ENCODE peak calls at places on chromosome X, in nine cellular contexts. M is HL-60, V is K562, U is A549, X is GM23338, E is SK-N-SH, B is Panc1, C is HepG2, G is GM12878. L is an unnamed sample.

GRCh38 chrX:150508461-150509367 is 59.7 kb upstream of the MTM1 start:
- DNase-seq in E (no peak), U (no peak), G (no peak), M (no peak), X (peak), B (no peak), V (no peak), C (no peak), L (no peak)

GRCh38 chrX:538311-538710 is 92.3 kb upstream of the SHOX start:
- DNase-seq in B (no peak), X (no peak), U (no peak), C (no peak), M (no peak), V (no peak), G (no peak), E (no peak), L (peak)

GRCh38 chrX:148871422-148872152 is 371.2 kb downstream of the AFF2 start:
- DNase-seq in X (no peak), B (no peak), G (no peak), M (no peak), V (no peak), C (no peak), U (no peak), E (no peak), L (no peak)

GRCh38 chrX:12985336-12985735 is 10.4 kb downstream of the TMSB4X start:
- DNase-seq in B (no peak), V (no peak), C (no peak), M (no peak), G (no peak), E (no peak), U (no peak), X (no peak), L (no peak)

GRCh38 chrX:41236629-41237028 is 97.3 kb upstream of the DDX3X start:
- DNase-seq in G (peak), X (no peak), V (no peak), M (no peak), C (no peak), U (no peak), B (no peak), E (no peak), L (no peak)

GRCh38 chrX:155313766-155314165 is 20.6 kb downstream of the CLIC2 start:
- DNase-seq in X (peak), G (no peak), E (no peak), M (no peak), U (peak), C (no peak), V (no peak), B (no peak), L (peak)

GRCh38 chrX:4579480-4579879 is 866.0 kb upstream of the PRKX start:
- DNase-seq in X (no peak), C (no peak), M (no peak), V (no peak), U (no peak), B (no peak), E (no peak), G (no peak), L (no peak)

GRCh38 chrX:134764202-134764785 is 106.0 kb upstream of the PLAC1 start:
- DNase-seq in X (peak), C (peak), U (peak), V (peak), E (peak), M (peak), G (no peak), B (peak), L (peak)

GRCh38 chrX:150984164-150984824 is 1.2 kb downstream of the HMGB3 start:
- DNase-seq in G (no peak), M (no peak), V (peak), X (no peak), E (peak), U (no peak), C (no peak), B (no peak), L (no peak)

GRCh38 chrX:1281511-1281910 is 12.9 kb downstream of the CSF2RA start:
- DNase-seq in M (no peak), E (no peak), V (no peak), B (no peak), G (no peak), C (no peak), U (peak), X (no peak), L (no peak)

GRCh38 chrX:128464091-128464490 is 411.9 kb upstream of the ACTRT1 start:
- DNase-seq in E (no peak), U (peak), V (no peak), X (no peak), C (peak), B (no peak), M (no peak), G (no peak), L (no peak)

GRCh38 chrX:107677501-107677901 is 49.2 kb downstream of the PRPS1 start:
- DNase-seq in X (peak), G (no peak), U (no peak), B (no peak), C (no peak), V (no peak), M (no peak), E (no peak), L (no peak)

GRCh38 chrX:47802589-47802988 is 34.1 kb upstream of the ZNF81 start:
- DNase-seq in M (no peak), G (no peak), V (no peak), C (peak), U (peak), B (peak), X (no peak), E (no peak), L (no peak)

GRCh38 chrX:115173181-115173580 is 16.0 kb upstream of the RBMXL3 start:
- DNase-seq in B (no peak), C (no peak), M (no peak), X (peak), G (no peak), E (no peak), U (no peak), V (no peak), L (no peak)

GRCh38 chrX:11757729-11758399 is at the start of gene MSL3:
- DNase-seq in E (peak), G (no peak), U (peak), M (no peak), B (no peak), V (peak), X (peak), C (no peak), L (no peak)

GRCh38 chrX:57821703-57822375 is 88.4 kb downstream of the ZXDA start:
- DNase-seq in V (peak), U (peak), X (peak), M (peak), C (peak), B (no peak), G (peak), E (peak), L (peak)

GRCh38 chrX:151396042-151396826 is 772 bp upstream of the VMA21 start:
- DNase-seq in U (no peak), E (peak), V (no peak), B (peak), M (no peak), X (peak), C (peak), G (peak), L (no peak)

GRCh38 chrX:65668362-65669310 is 1.2 kb downstream of the MSN start:
- DNase-seq in V (peak), M (peak), E (peak), G (peak), C (no peak), X (peak), U (peak), B (no peak), L (peak)

GRCh38 chrX:21943460-21944135 is 3.1 kb downstream of the SMS start:
- DNase-seq in U (no peak), V (no peak), B (peak), E (no peak), M (no peak), G (no peak), X (no peak), C (no peak), L (peak)

GRCh38 chrX:3550160-3550765 is 163.2 kb downstream of the PRKX start:
- DNase-seq in G (no peak), C (no peak), U (peak), M (no peak), B (no peak), E (no peak), V (peak), X (no peak), L (no peak)

GRCh38 chrX:153560466-153560865 is 38.5 kb downstream of the CCNQ start:
- DNase-seq in X (no peak), B (no peak), V (no peak), E (no peak), U (no peak), G (no peak), C (no peak), M (no peak), L (no peak)

GRCh38 chrX:150364347-150365050 is 1.4 kb downstream of the MAMLD1 start:
- DNase-seq in E (peak), C (no peak), M (no peak), B (no peak), V (no peak), U (peak), G (no peak), X (peak), L (no peak)

GRCh38 chrX:129719931-129720520 is 18.8 kb upstream of the XPNPEP2 start:
- DNase-seq in C (no peak), V (no peak), B (no peak), M (no peak), X (no peak), U (no peak), G (no peak), E (no peak), L (no peak)

GRCh38 chrX:129719268-129719667 is 19.5 kb upstream of the XPNPEP2 start:
- DNase-seq in G (no peak), V (no peak), M (no peak), E (no peak), B (no peak), C (no peak), X (no peak), U (no peak), L (no peak)

GRCh38 chrX:129716507-129716906 is 22.3 kb upstream of the XPNPEP2 start:
- DNase-seq in V (no peak), E (no peak), M (no peak), G (no peak), C (peak), U (no peak), X (no peak), B (no peak), L (no peak)

GRCh38 chrX:129718701-129719100 is 20.1 kb upstream of the XPNPEP2 start:
- DNase-seq in M (no peak), B (no peak), G (no peak), U (no peak), C (no peak), X (no peak), E (no peak), V (no peak), L (no peak)

DNA sequence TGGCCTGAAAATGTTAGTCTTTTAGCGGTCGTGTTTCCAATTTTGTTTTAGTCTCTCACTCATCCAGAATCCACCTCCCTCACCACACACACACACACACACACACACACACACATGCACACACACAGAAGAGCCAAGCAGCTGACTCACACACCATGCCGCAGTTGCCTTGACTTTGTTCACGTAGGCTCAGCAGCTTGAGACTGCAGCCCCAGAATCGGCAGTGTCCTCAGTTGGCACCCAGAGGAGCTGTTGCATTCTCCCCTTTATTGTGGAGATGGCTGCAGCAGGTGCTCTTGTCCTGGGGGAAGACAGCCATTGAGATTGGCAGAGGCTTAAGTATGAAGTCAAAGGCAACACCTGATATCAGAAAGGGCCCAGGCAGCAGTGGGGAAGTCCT is 20.9 kb upstream of the XPNPEP2 start:
- DNase-seq in U (peak), X (no peak), G (no peak), E (no peak), C (no peak), V (no peak), B (no peak), M (no peak), L (no peak)
- TF ChIP-seq REST in U (no peak), X (no peak), G (no peak), E (no peak), C (no peak), V (no peak), B (no peak), M (no peak), L (no peak)

GRCh38 chrX:129955682-129956081 is 26.8 kb upstream of the BCORL1 start:
- DNase-seq in E (no peak), U (no peak), V (no peak), B (no peak), G (no peak), C (no peak), M (no peak), X (no peak), L (no peak)

GRCh38 chrX:129956145-129956544 is 26.3 kb upstream of the BCORL1 start:
- DNase-seq in C (no peak), V (no peak), X (no peak), U (no peak), E (no peak), M (no peak), G (no peak), B (no peak), L (no peak)

GRCh38 chrX:129956765-129957164 is 25.7 kb upstream of the BCORL1 start:
- DNase-seq in G (no peak), M (no peak), V (no peak), U (no peak), C (no peak), E (no peak), B (no peak), X (no peak), L (no peak)

GRCh38 chrX:129958814-129959492 is 23.5 kb upstream of the BCORL1 start:
- DNase-seq in U (no peak), X (no peak), V (no peak), C (no peak), M (no peak), G (no peak), E (no peak), B (no peak), L (no peak)

GRCh38 chrX:129957241-129958099 is 25.0 kb upstream of the BCORL1 start:
- DNase-seq in V (peak), U (peak), X (peak), B (no peak), E (peak), G (peak), C (no peak), M (peak), L (peak)
- TF ChIP-seq REST in V (no peak), U (no peak), X (no peak), B (no peak), E (no peak), G (no peak), C (no peak), M (no peak), L (no peak)

DNA sequence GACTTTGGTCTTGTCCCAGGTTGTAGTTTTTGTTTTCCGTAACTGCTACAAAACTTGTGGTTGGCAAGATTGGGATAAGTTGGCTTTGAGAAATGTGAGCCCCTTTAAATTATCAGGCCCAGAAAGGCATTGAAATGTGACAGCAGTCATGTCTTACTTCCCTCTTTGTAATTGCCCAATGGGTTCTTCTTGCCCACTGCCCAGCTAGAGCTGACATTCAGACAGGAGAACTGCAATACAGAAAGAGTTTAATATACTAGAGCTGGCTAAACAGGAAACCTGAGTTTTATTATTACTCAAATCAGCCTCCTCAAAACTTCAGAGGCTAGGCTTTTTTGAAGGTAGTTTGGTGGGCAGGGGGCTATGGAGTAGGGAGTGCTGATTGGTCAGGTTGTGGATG is 288.3 kb downstream of the ZNF674 start:
- DNase-seq in V (no peak), X (no peak), U (no peak), E (no peak), C (no peak), G (no peak), M (no peak), B (no peak), L (no peak)
- TF ChIP-seq REST in V (no peak), X (no peak), U (no peak), E (no peak), C (no peak), G (no peak), M (no peak), B (no peak), L (no peak)

GRCh38 chrX:71000139-71000538 is 68.0 kb downstream of the SNX12 start:
- DNase-seq in G (no peak), X (no peak), C (no peak), B (no peak), V (peak), M (no peak), E (no peak), U (no peak), L (no peak)

GRCh38 chrX:70995338-70995737 is 64.4 kb upstream of the SLC7A3 start:
- DNase-seq in X (no peak), B (no peak), E (no peak), C (no peak), M (no peak), U (no peak), G (no peak), V (no peak), L (no peak)

DNA sequence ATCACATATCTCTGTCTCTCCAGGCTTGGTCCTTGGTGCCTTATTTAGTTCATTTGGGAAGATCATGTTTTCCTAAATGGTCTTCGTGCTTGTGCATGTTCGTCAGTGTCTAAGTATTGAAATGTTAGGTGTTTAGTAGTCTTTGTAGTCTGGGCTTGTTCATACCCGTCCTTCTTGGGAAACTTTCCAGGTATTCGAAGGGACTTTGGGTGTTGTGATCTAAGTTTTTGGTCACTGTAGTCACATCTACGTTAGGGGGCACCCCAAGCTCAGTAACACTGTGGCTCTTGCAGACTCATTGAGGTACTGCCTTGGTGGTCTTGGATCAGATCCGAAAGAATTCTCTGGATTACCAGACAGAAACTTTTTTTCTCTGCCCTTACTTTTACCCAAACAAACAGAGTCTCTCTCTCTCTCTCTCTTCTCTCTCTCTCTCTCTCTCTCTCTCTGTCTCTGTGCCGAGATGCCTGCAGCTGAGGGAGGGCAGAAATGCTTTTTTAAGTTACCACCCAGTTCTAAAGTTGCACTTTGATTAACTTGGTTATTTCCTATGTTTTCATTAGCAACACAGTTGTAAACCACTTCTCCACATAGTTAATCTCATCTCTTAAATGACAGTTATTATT is 67.6 kb upstream of the SLC7A3 start:
- DNase-seq in G (no peak), E (no peak), V (no peak), X (peak), U (peak), C (peak), M (no peak), B (no peak), L (no peak)
- TF ChIP-seq REST in G (no peak), E (no peak), V (no peak), X (no peak), U (no peak), C (no peak), M (no peak), B (no peak), L (no peak)

DNA sequence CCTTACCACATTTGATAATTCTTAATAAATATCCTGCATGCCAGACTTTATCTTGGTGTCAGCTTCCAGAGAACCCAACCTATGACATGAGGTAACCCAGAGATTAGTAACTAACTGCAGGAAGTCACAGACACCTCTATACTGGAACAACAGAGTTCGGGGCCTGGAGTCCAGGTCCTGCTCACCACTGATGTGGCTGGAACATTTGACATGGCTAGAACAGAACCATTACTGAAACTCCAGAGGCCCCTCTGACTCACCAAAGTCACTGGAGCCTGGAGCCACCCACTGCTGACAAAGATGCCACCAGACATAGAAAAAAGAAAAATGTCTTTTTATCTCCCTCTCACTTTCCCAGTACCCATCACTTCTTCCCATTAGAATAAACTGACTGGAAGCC is 403.7 kb downstream of the MID1IP1 start:
- DNase-seq in V (no peak), U (no peak), E (no peak), C (no peak), B (no peak), G (no peak), X (no peak), M (no peak), L (no peak)
- TF ChIP-seq REST in V (no peak), U (no peak), E (no peak), C (no peak), B (no peak), G (no peak), X (no peak), M (no peak), L (no peak)

GRCh38 chrX:9935436-9935835 is 31.7 kb upstream of the CLDN34 start:
- DNase-seq in V (no peak), M (no peak), G (no peak), C (no peak), E (no peak), U (no peak), B (no peak), X (no peak), L (no peak)

GRCh38 chrX:9938516-9938915 is 28.6 kb upstream of the CLDN34 start:
- DNase-seq in M (no peak), X (no peak), G (no peak), U (no peak), E (no peak), V (no peak), C (no peak), B (no peak), L (no peak)

GRCh38 chrX:9942086-9942485 is 25.1 kb upstream of the CLDN34 start:
- DNase-seq in C (no peak), G (peak), B (no peak), E (no peak), M (peak), U (no peak), V (no peak), X (no peak), L (no peak)

GRCh38 chrX:9943420-9943819 is 23.7 kb upstream of the CLDN34 start:
- DNase-seq in V (no peak), X (no peak), G (peak), B (no peak), E (no peak), M (no peak), U (no peak), C (no peak), L (no peak)

DNA sequence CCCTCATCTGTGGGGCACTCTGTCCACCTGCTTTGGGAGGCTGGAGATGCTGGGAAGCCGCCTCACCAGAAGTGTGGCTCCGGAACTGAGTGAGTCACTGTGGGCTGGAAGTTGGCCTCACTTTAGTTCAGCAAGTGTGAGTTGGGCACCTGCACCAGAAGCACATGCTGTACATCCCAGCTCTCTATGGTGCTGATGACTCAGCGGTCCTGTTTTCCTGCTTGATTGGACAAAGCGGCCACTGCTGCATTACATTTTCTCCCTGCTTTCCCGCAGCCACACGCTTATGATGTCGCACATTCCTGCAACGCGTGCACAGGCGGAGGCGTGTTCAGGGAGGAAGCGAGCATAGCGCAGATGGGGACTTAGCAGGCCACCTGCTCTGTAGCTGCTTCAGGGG is 26.8 kb upstream of the CLDN34 start:
- DNase-seq in B (no peak), X (no peak), E (no peak), G (no peak), U (peak), C (no peak), V (no peak), M (no peak), L (no peak)
- TF ChIP-seq REST in B (no peak), X (no peak), E (no peak), G (no peak), U (no peak), C (no peak), V (no peak), M (no peak), L (no peak)